ENCODE peak calls at places on chromosome 1, in five cellular contexts. O, N, F, M and W are unnamed samples.

GRCh38 chr1:211534545-211535291 is 42.8 kb upstream of the RD3 start:
- DNase-seq in O (no peak), N (no peak), F (no peak), M (no peak), W (no peak)

GRCh38 chr1:212518188-212518951 is 85.7 kb downstream of the NENF start:
- DNase-seq in O (no peak), N (peak; percentile 71), F (peak; percentile 55), M (no peak), W (peak; percentile 64)

GRCh38 chr1:183251101-183251958 is 65.3 kb downstream of the LAMC2 start:
- DNase-seq in O (no peak), N (no peak), F (no peak), M (no peak), W (no peak)

GRCh38 chr1:29876902-29877301 is 640.6 kb downstream of the PTPRU start:
- DNase-seq in O (peak; percentile 19), N (no peak), F (no peak), M (no peak), W (no peak)

GRCh38 chr1:48794815-48795214 is 18.1 kb upstream of the BEND5 start:
- DNase-seq in O (no peak), N (no peak), F (no peak), M (no peak), W (no peak)

GRCh38 chr1:19448491-19449439 is 36.6 kb downstream of the CAPZB start:
- DNase-seq in O (no peak), N (peak; percentile 94), F (no peak), M (no peak), W (no peak)

GRCh38 chr1:98653186-98653585 is 8.3 kb upstream of the SNX7 start:
- DNase-seq in O (no peak), N (no peak), F (no peak), M (no peak), W (no peak)

GRCh38 chr1:113141650-113142473 is 68.9 kb downstream of the LRIG2 start:
- DNase-seq in O (peak; percentile 13), N (peak; percentile 59), F (no peak), M (no peak), W (no peak)

GRCh38 chr1:115536279-115536816 is 105.4 kb upstream of the VANGL1 start:
- DNase-seq in O (no peak), N (no peak), F (no peak), M (no peak), W (no peak)

GRCh38 chr1:115538579-115538978 is 103.2 kb upstream of the VANGL1 start:
- DNase-seq in O (no peak), N (no peak), F (no peak), M (no peak), W (no peak)

GRCh38 chr1:115539061-115539460 is 102.7 kb upstream of the VANGL1 start:
- DNase-seq in O (no peak), N (no peak), F (no peak), M (no peak), W (no peak)

GRCh38 chr1:115539736-115540135 is 102.0 kb upstream of the VANGL1 start:
- DNase-seq in O (no peak), N (no peak), F (no peak), M (no peak), W (no peak)

DNA sequence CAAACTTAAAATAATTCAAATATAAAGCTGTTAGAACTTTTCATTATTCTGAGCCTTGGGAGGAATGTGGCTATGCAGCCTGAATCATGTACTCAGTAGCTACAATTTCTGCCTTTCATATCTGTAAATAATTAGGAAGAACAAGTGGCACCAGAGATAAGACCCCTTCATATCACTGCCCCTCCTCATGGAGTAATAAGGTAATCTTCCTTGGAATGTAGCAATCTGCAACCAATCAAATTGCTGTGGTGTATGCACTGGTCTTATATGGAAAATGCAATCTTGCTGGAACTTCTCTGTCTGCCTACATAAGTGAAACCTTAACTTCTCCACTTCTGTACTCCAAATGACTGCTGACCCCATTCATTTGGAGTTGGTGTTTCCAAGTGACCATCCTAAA is 104.4 kb upstream of the VANGL1 start:
- DNase-seq in O (no peak), N (no peak), F (no peak), M (no peak), W (no peak)
- H3K4me1 ChIP-seq in O (no peaks in the 10 kb centered on the region), N (peaks cover 6% of the 10 kb centered on the region), F (no peaks in the 10 kb centered on the region), M (no peaks in the 10 kb centered on the region), W (no peaks in the 10 kb centered on the region)

GRCh38 chr1:66540434-66541032 is 6.6 kb downstream of the SGIP1 start:
- DNase-seq in O (no peak), N (peak; percentile 56), F (no peak), M (no peak), W (no peak)
- H3K4me1 ChIP-seq in O (no peaks in the 10 kb centered on the region), N (peaks cover 12% of the 10 kb centered on the region), F (peaks cover 5% of the 10 kb centered on the region), M (no peaks in the 10 kb centered on the region), W (peaks cover 6% of the 10 kb centered on the region)

DNA sequence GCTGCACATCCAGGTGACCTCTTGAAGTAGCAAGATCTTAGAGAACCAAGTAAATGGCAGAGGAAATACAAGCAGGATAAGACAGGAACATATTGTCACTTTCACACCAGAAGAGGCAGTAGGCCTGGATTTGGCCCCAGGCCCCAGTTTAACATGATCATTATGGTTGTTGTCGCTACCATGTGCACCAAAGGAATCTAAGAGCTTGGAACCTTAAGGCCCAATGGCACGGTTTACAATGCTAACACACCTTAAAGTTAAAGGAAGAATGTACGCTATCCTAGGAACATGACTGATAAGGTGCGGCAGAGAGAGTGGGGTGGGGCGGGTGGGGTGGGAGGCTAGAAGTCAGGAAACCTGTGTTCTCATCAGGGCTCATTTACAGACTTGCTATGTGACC is 147.5 kb downstream of the ROR1 start:
- DNase-seq in O (no peak), N (no peak), F (no peak), M (no peak), W (peak; percentile 36)
- H3K4me1 ChIP-seq in O (peaks cover 7% of the 10 kb centered on the region), N (peaks cover 21% of the 10 kb centered on the region), F (no peaks in the 10 kb centered on the region), M (no peaks in the 10 kb centered on the region), W (peaks cover 4% of the 10 kb centered on the region)

GRCh38 chr1:157785241-157785640 is 8.3 kb upstream of the FCRL2 start:
- DNase-seq in O (no peak), N (no peak), F (no peak), M (no peak), W (no peak)
- H3K4me1 ChIP-seq in O (peaks cover 32% of the 10 kb centered on the region), N (no peaks in the 10 kb centered on the region), F (no peaks in the 10 kb centered on the region), M (no peaks in the 10 kb centered on the region), W (no peaks in the 10 kb centered on the region)

DNA sequence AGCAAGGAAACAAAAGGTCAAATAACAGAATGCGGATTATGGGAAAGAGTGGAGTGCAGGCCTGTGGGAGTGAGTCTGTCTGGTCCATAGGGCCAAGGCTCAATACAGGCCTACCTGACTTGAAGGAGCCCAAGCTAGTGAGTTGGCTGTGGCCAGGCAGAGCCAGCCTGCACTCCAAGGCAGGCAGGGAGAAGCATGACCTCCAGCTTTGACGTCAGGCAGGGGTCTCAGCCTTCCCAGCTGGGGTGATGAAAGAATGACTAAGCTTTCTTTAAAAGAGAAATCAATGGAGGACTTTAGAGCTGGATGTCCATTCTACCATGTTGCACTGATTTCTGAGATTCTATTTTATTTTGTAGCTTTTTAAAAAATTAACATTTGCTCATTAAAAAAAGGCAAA is 62.8 kb downstream of the RHOU start:
- DNase-seq in O (no peak), N (peak; percentile 65), F (no peak), M (no peak), W (no peak)
- H3K4me1 ChIP-seq in O (peaks cover 14% of the 10 kb centered on the region), N (peaks cover 1% of the 10 kb centered on the region), F (no peaks in the 10 kb centered on the region), M (peaks cover 7% of the 10 kb centered on the region), W (peaks cover 5% of the 10 kb centered on the region)

GRCh38 chr1:115666206-115666605 is 24.4 kb downstream of the VANGL1 start:
- DNase-seq in O (no peak), N (no peak), F (no peak), M (no peak), W (no peak)

GRCh38 chr1:115668579-115668978 is 26.8 kb downstream of the VANGL1 start:
- DNase-seq in O (no peak), N (peak; percentile 42), F (no peak), M (no peak), W (no peak)

GRCh38 chr1:115665319-115665718 is 23.5 kb downstream of the VANGL1 start:
- DNase-seq in O (no peak), N (no peak), F (no peak), M (no peak), W (peak; percentile 48)

GRCh38 chr1:115665746-115666145 is 24.0 kb downstream of the VANGL1 start:
- DNase-seq in O (no peak), N (no peak), F (no peak), M (no peak), W (no peak)

GRCh38 chr1:115666702-115667101 is 24.9 kb downstream of the VANGL1 start:
- DNase-seq in O (no peak), N (no peak), F (no peak), M (no peak), W (peak; percentile 80)
- H3K4me1 ChIP-seq in O (peaks cover 3% of the 10 kb centered on the region), N (peaks cover 17% of the 10 kb centered on the region), F (no peaks in the 10 kb centered on the region), M (no peaks in the 10 kb centered on the region), W (peaks cover 36% of the 10 kb centered on the region)

GRCh38 chr1:234924450-234925355 is 203.9 kb downstream of the TOMM20 start:
- DNase-seq in O (no peak), N (no peak), F (no peak), M (no peak), W (no peak)

GRCh38 chr1:234921266-234922062 is 207.2 kb downstream of the TOMM20 start:
- DNase-seq in O (no peak), N (peak; percentile 79), F (no peak), M (no peak), W (peak; percentile 75)

GRCh38 chr1:234922987-234923386 is 205.7 kb downstream of the TOMM20 start:
- DNase-seq in O (no peak), N (no peak), F (no peak), M (no peak), W (no peak)

GRCh38 chr1:234925440-234926251 is 203.0 kb downstream of the TOMM20 start:
- DNase-seq in O (peak; percentile 15), N (peak; percentile 99), F (no peak), M (no peak), W (no peak)

DNA sequence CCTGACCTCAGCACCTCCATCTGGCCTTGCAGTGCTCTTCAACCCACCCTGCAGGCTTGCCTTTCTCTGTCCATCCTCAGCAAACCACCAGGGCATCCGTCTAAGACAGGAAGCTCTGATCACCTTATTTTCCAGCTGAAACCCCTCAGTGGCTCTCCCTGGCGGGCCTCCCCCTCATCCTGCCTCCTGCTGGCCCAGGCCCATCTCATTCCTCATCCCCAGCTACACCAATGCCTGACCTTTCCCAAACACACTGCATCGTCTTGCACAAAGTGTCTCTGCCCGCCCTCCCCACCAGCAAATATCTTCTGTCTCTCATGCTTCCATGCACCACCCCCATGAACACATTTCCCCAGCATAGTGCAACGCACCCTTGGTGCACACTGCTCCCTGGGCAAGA is 205.0 kb downstream of the TOMM20 start:
- DNase-seq in O (no peak), N (no peak), F (no peak), M (no peak), W (no peak)
- H3K4me1 ChIP-seq in O (peaks cover 17% of the 10 kb centered on the region), N (peaks cover 26% of the 10 kb centered on the region), F (peaks cover 13% of the 10 kb centered on the region), M (peaks cover 5% of the 10 kb centered on the region), W (peaks cover 55% of the 10 kb centered on the region)

DNA sequence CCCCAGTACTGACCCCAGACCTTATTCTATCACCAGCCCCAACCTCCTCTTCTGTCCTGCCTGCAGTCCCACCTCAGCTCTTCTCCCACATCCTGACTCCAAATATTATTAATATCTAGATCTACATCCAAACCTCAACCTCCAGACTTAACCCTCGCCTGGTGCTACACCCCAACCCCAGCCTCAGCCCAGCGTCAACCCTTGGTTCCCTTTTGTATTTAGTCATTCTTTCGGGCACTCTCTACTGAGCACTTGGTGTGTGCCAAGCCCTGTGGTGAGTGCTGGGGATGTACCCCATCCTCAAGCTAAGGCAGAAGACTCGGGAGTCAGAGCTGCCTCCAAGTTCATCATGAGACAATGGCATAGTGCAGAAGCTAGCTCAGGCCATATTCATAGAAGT is 1.1 kb downstream of the SHISAL2A start:
- DNase-seq in O (no peak), N (no peak), F (no peak), M (no peak), W (no peak)
- H3K4me1 ChIP-seq in O (peaks cover 35% of the 10 kb centered on the region), N (peaks cover 19% of the 10 kb centered on the region), F (peaks cover 4% of the 10 kb centered on the region), M (peaks cover 4% of the 10 kb centered on the region), W (peaks cover 10% of the 10 kb centered on the region)